ENCODE peak calls at places on chromosomes 13 and 19, in four cellular contexts. One of them, this sample, is unnamed.
A peak's percentile ranks its signal among the peaks of the same experiment; 100 is the strongest.

GRCh38 chr19:6806488-6806887 is 34.0 kb downstream of the VAV1 start:
- DNase-seq in astrocyte of the cerebellum: no peak
- DNase-seq in CD8-positive, alpha-beta T cell: no peak
- DNase-seq in BE2C: no peak
- DNase-seq in this sample: no peak

GRCh38 chr13:27493981-27494380 is 43.6 kb upstream of the MTIF3 start:
- DNase-seq in astrocyte of the cerebellum: no peak
- DNase-seq in BE2C: no peak
- DNase-seq in CD8-positive, alpha-beta T cell: no peak
- DNase-seq in this sample: no peak

GRCh38 chr19:13024958-13025653 is 29.8 kb downstream of the NFIX start:
- DNase-seq in CD8-positive, alpha-beta T cell: no peak
- DNase-seq in astrocyte of the cerebellum: no peak
- DNase-seq in BE2C: no peak
- DNase-seq in this sample: no peak

GRCh38 chr19:19420570-19421301 is 15.3 kb downstream of the GATAD2A start:
- DNase-seq in CD8-positive, alpha-beta T cell: peak; percentile 33
- DNase-seq in astrocyte of the cerebellum: peak; percentile 33
- DNase-seq in BE2C: no peak
- DNase-seq in this sample: no peak

GRCh38 chr13:90686438-90686837 is 661.0 kb upstream of the MIR17HG start:
- DNase-seq in BE2C: no peak
- DNase-seq in astrocyte of the cerebellum: peak; percentile 9
- DNase-seq in CD8-positive, alpha-beta T cell: no peak
- DNase-seq in this sample: peak; percentile 34

GRCh38 chr19:46616631-46617322 is 8.1 kb downstream of the PTGIR start:
- DNase-seq in astrocyte of the cerebellum: no peak
- DNase-seq in BE2C: peak; percentile 88
- DNase-seq in CD8-positive, alpha-beta T cell: no peak
- DNase-seq in this sample: no peak

GRCh38 chr19:6772028-6772865 is at the start of gene VAV1:
- DNase-seq in BE2C: no peak
- DNase-seq in astrocyte of the cerebellum: no peak
- DNase-seq in CD8-positive, alpha-beta T cell: peak; percentile 84
- DNase-seq in this sample: no peak

GRCh38 chr19:44648536-44649370 is 5.0 kb downstream of the PVR start:
- DNase-seq in astrocyte of the cerebellum: no peak
- DNase-seq in CD8-positive, alpha-beta T cell: no peak
- DNase-seq in BE2C: no peak
- DNase-seq in this sample: peak; percentile 42

GRCh38 chr19:41161903-41162302 is 31.1 kb upstream of the CYP2S1 start:
- DNase-seq in BE2C: peak; percentile 15
- DNase-seq in astrocyte of the cerebellum: no peak
- DNase-seq in CD8-positive, alpha-beta T cell: no peak
- DNase-seq in this sample: no peak

GRCh38 chr19:1073956-1074511 is 7.1 kb downstream of the ARHGAP45 start:
- DNase-seq in BE2C: peak; percentile 11
- DNase-seq in CD8-positive, alpha-beta T cell: no peak
- DNase-seq in astrocyte of the cerebellum: no peak
- DNase-seq in this sample: no peak

GRCh38 chr13:23147264-23147663 is 33.5 kb upstream of the SGCG start:
- DNase-seq in astrocyte of the cerebellum: no peak
- DNase-seq in CD8-positive, alpha-beta T cell: no peak
- DNase-seq in BE2C: no peak
- DNase-seq in this sample: no peak

DNA sequence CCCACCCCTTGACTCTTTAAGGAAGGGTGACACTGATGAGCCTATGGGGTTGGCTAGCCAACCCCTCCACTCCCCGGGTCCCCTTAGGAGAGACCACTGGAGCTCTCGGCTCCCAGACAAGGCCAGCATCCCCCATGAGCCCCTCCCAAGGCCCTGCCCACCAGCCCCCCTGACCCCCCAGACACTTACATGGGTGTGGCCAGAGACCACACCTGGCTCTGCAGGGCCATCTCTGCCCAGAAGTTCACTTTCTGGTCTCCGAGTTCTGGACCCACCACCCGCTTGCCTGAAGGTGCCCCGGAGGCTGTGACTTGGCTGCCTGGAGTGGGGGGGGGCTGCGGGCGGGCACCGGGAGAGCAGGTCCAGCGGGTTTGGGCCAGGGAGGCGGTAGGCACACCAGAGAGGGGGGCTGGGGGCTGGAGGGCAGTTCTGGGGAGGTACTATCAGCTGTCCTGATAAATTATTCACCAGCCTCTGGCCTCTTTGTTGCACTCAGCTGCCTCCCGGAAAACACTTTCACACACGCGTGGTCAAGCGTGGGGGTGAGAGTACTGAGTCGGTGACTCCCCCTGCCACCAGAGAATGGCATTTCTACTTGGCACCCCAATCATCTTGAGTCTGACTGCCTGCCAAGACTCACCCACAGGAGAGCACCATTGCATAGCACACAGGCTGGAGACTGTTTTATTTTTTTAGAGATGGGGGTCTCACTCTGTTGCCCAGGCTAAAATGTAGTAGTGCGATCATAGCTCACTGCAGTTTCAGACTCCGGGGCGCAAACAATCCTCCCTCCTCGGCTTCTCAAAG is at the start of gene PALM3:
- DNase-seq in astrocyte of the cerebellum: no peak
- DNase-seq in BE2C: no peak
- DNase-seq in CD8-positive, alpha-beta T cell: no peak
- DNase-seq in this sample: no peak
- H3K4me3 ChIP-seq in astrocyte of the cerebellum: no peak within 1 kb of the TSS
- H3K4me3 ChIP-seq in BE2C: no peak within 1 kb of the TSS
- H3K4me3 ChIP-seq in CD8-positive, alpha-beta T cell: no peak within 1 kb of the TSS
- H3K4me3 ChIP-seq in this sample: no peak within 1 kb of the TSS

GRCh38 chr13:30679483-30680330 is 55.6 kb upstream of the ALOX5AP start:
- DNase-seq in astrocyte of the cerebellum: no peak
- DNase-seq in BE2C: peak; percentile 53
- DNase-seq in CD8-positive, alpha-beta T cell: peak; percentile 29
- DNase-seq in this sample: no peak

GRCh38 chr13:30681489-30682242 is 53.7 kb upstream of the ALOX5AP start:
- DNase-seq in BE2C: no peak
- DNase-seq in CD8-positive, alpha-beta T cell: no peak
- DNase-seq in astrocyte of the cerebellum: no peak
- DNase-seq in this sample: peak; percentile 68

GRCh38 chr13:30673669-30674521 is 56.2 kb downstream of the USPL1 start:
- DNase-seq in CD8-positive, alpha-beta T cell: peak; percentile 84
- DNase-seq in astrocyte of the cerebellum: peak; percentile 40
- DNase-seq in BE2C: peak; percentile 95
- DNase-seq in this sample: peak; percentile 62

GRCh38 chr13:30671271-30671815 is 53.6 kb downstream of the USPL1 start:
- DNase-seq in astrocyte of the cerebellum: no peak
- DNase-seq in BE2C: no peak
- DNase-seq in CD8-positive, alpha-beta T cell: no peak
- DNase-seq in this sample: no peak

DNA sequence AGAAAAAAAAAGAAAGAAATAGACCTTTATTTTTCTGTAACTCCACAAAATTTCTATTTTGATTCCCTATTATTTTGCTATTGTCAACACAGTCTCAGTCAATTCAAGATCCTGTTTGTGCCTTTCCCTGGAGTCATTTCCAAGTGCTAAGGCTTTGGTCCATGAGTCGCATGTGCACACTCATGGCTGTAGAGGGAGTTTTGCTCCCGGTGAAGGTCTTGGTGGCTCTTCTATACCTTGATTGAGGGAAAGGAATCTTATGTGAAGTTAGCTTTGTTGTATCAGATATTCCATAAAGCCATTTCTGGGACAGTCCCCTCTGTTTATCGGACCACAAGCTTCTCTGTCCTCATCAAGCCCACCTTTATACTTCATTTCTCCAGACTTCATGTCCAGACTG is 58.7 kb upstream of the ALOX5AP start:
- DNase-seq in CD8-positive, alpha-beta T cell: no peak
- DNase-seq in astrocyte of the cerebellum: no peak
- DNase-seq in BE2C: no peak
- DNase-seq in this sample: no peak
- TF ChIP-seq CTCF in CD8-positive, alpha-beta T cell: no peak
- TF ChIP-seq CTCF in astrocyte of the cerebellum: peak; percentile 58
- TF ChIP-seq CTCF in BE2C: peak; percentile 42
- TF ChIP-seq CTCF in this sample: peak; percentile 54

DNA sequence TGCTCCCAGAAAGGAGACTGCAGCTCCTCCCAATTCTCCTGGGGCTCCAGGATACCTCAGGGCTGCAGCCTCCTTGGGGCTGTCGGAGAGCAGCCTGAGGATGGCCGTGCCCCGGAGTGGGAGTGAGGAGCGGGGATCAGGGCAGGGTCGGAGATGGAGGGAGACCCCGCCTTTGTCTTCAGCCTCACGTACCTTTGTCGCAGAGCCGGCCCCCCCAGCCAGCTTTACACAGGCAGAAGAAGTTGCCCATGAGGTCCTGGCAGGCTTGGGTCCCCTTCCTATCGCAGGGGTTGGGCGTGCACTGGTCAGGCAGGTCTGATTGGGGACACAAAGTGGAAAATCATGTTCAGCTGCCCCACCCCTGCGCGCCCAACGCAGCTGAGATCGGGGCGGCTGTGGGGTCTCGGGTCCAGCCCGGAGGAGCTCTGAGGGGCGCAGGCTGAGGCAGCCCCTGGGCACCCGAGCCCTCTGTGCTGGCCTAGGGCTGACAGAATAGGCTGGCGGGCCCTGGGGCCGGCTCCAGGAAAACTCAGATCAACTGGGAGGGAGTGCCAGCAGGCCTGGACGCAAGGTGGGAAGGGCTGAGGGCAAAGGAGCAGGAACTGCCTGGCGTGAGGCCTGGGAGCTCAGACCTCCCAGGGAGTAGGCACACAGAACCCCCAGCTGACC is 24.2 kb downstream of the GAS6 start:
- DNase-seq in CD8-positive, alpha-beta T cell: no peak
- DNase-seq in astrocyte of the cerebellum: no peak
- DNase-seq in BE2C: no peak
- DNase-seq in this sample: no peak
- H3K4me3 ChIP-seq in CD8-positive, alpha-beta T cell: no peak overlapping the region
- H3K4me3 ChIP-seq in astrocyte of the cerebellum: no peak overlapping the region
- H3K4me3 ChIP-seq in BE2C: no peak overlapping the region
- H3K4me3 ChIP-seq in this sample: no peak overlapping the region

GRCh38 chr19:29527500-29528328 is 1.9 kb downstream of the VSTM2B start:
- DNase-seq in BE2C: no peak
- DNase-seq in CD8-positive, alpha-beta T cell: no peak
- DNase-seq in astrocyte of the cerebellum: no peak
- DNase-seq in this sample: no peak
- TF ChIP-seq CTCF in BE2C: peak; percentile 13
- TF ChIP-seq CTCF in CD8-positive, alpha-beta T cell: no peak
- TF ChIP-seq CTCF in astrocyte of the cerebellum: no peak
- TF ChIP-seq CTCF in this sample: no peak

GRCh38 chr19:54155694-54156093 is 3.8 kb downstream of the LENG1 start:
- DNase-seq in CD8-positive, alpha-beta T cell: no peak
- DNase-seq in astrocyte of the cerebellum: no peak
- DNase-seq in BE2C: no peak
- DNase-seq in this sample: no peak

GRCh38 chr19:54153731-54154326 is 5.7 kb downstream of the LENG1 start:
- DNase-seq in BE2C: no peak
- DNase-seq in CD8-positive, alpha-beta T cell: no peak
- DNase-seq in astrocyte of the cerebellum: no peak
- DNase-seq in this sample: no peak

GRCh38 chr19:54152878-54153524 is 6.5 kb downstream of the LENG1 start:
- DNase-seq in CD8-positive, alpha-beta T cell: no peak
- DNase-seq in BE2C: no peak
- DNase-seq in astrocyte of the cerebellum: no peak
- DNase-seq in this sample: no peak

GRCh38 chr19:54156490-54156889 is 3.0 kb downstream of the LENG1 start:
- DNase-seq in astrocyte of the cerebellum: no peak
- DNase-seq in BE2C: no peak
- DNase-seq in CD8-positive, alpha-beta T cell: no peak
- DNase-seq in this sample: no peak

DNA sequence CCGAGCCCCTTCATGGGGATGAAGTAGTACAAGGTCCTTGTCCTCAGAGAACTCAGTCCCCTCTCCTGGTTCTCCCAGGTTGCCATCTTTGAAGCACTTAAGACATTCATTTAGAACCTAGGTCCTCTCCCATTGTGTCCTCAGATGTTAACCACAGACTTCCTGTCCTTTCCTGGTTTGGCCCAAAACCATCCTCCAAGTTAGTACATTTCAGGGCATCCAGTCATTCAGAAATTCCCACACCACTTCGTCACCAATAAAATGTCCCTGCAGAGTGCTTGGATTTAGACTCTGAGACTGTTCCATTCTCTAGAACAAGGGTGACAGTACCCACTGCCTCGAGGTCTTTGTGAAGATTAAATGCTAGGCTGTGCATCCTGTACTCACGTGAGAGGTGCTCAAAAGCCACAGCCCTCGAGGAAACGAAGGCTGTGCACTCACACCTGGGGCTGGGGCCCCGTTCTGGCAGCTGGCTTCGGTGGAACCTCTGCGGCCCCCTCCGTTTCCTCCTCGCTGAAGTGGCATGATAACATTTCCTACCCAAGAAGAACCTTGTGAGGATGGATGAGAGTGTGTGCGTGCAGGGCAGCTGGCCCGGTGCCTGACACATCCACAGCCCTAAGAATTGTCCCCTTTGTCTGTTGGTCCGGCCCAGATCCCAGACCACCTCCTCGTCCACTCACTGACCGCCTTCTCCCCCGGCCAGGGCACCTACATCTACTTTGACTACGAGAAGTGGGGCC is 4.7 kb downstream of the LENG1 start:
- DNase-seq in CD8-positive, alpha-beta T cell: peak; percentile 48
- DNase-seq in astrocyte of the cerebellum: no peak
- DNase-seq in BE2C: no peak
- DNase-seq in this sample: no peak
- H3K4me3 ChIP-seq in CD8-positive, alpha-beta T cell: no peak overlapping the region
- H3K4me3 ChIP-seq in astrocyte of the cerebellum: no peak overlapping the region
- H3K4me3 ChIP-seq in BE2C: no peak overlapping the region
- H3K4me3 ChIP-seq in this sample: no peak overlapping the region

DNA sequence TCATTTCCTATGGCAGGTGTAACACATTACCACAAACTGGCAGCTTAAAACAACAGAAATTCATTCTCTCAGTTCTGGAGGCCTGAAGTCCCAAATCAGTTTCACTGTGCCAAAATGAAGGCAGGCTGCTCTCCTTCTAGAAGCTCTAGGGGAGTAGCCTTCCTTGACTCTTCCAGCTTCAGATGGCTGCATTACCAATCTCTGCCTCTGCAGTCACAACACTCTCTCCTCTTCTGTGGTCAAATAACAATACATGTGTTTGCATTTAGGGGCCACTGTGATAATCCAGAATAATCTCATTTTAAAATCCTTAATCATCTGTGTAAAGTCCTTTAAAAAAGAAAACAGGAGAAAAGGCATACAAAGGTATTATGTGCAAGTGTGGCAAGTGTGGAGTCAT is 7.8 kb downstream of the DIAPH3 start:
- DNase-seq in CD8-positive, alpha-beta T cell: no peak
- DNase-seq in BE2C: no peak
- DNase-seq in astrocyte of the cerebellum: no peak
- DNase-seq in this sample: no peak
- TF ChIP-seq CTCF in CD8-positive, alpha-beta T cell: no peak
- TF ChIP-seq CTCF in BE2C: no peak
- TF ChIP-seq CTCF in astrocyte of the cerebellum: peak; percentile 28
- TF ChIP-seq CTCF in this sample: no peak

GRCh38 chr13:33109319-33109718 is 93.1 kb downstream of the KL start:
- DNase-seq in CD8-positive, alpha-beta T cell: no peak
- DNase-seq in BE2C: no peak
- DNase-seq in astrocyte of the cerebellum: no peak
- DNase-seq in this sample: no peak

GRCh38 chr13:33105387-33106005 is 89.3 kb downstream of the KL start:
- DNase-seq in CD8-positive, alpha-beta T cell: no peak
- DNase-seq in astrocyte of the cerebellum: no peak
- DNase-seq in BE2C: no peak
- DNase-seq in this sample: no peak

GRCh38 chr13:33108620-33109019 is 92.4 kb downstream of the KL start:
- DNase-seq in astrocyte of the cerebellum: no peak
- DNase-seq in BE2C: no peak
- DNase-seq in CD8-positive, alpha-beta T cell: no peak
- DNase-seq in this sample: no peak

GRCh38 chr13:33107403-33107760 is 91.2 kb downstream of the KL start:
- DNase-seq in BE2C: no peak
- DNase-seq in CD8-positive, alpha-beta T cell: no peak
- DNase-seq in astrocyte of the cerebellum: no peak
- DNase-seq in this sample: no peak

GRCh38 chr13:33106656-33107402 is 90.6 kb downstream of the KL start:
- DNase-seq in astrocyte of the cerebellum: no peak
- DNase-seq in BE2C: no peak
- DNase-seq in CD8-positive, alpha-beta T cell: no peak
- DNase-seq in this sample: no peak
- H3K4me3 ChIP-seq in astrocyte of the cerebellum: no peak overlapping the region
- H3K4me3 ChIP-seq in BE2C: no peak overlapping the region
- H3K4me3 ChIP-seq in CD8-positive, alpha-beta T cell: no peak overlapping the region
- H3K4me3 ChIP-seq in this sample: no peak overlapping the region

This sample was measured in AG09309.